ENCODE peak calls at places on chromosome 12, in seven cellular contexts. G is mesendoderm, Q is IMR-90, J is neuronal stem cell, D is trophoblast cell, C is mesenchymal stem cell, W is H1. E is an unnamed sample.

GRCh38 chr12:120843472-120843871 is 60.7 kb downstream of the SPPL3 start:
- DNase-seq in G (no peak), Q (no peak), J (no peak), D (no peak), C (no peak), W (no peak), E (no peak)

GRCh38 chr12:49671051-49671765 is 36.0 kb downstream of the FMNL3 start:
- DNase-seq in G (no peak), Q (no peak), J (no peak), D (no peak), C (no peak), W (no peak), E (no peak)

GRCh38 chr12:45122776-45123380 is 72.0 kb upstream of the DBX2 start:
- DNase-seq in G (peak), Q (peak), J (peak), D (no peak), C (peak), W (no peak), E (no peak)

GRCh38 chr12:22286569-22286968 is 47.9 kb downstream of the ST8SIA1 start:
- DNase-seq in G (no peak), Q (peak), J (no peak), D (no peak), C (peak), W (no peak), E (no peak)

GRCh38 chr12:79451988-79452387 is 238.8 kb downstream of the PAWR start:
- DNase-seq in G (peak), Q (peak), J (no peak), D (peak), C (peak), W (no peak), E (no peak)

GRCh38 chr12:114673169-114673833 is 10.7 kb downstream of the TBX3 start:
- DNase-seq in G (peak), Q (peak), J (peak), D (no peak), C (peak), W (peak), E (peak)

GRCh38 chr12:120292411-120292660 is 633 bp upstream of the RNU4-2 start:
- DNase-seq in G (no peak), Q (no peak), J (no peak), D (no peak), C (no peak), W (no peak), E (no peak)

GRCh38 chr12:63294327-63294632 is 143.3 kb upstream of the AVPR1A start:
- DNase-seq in G (peak), Q (peak), J (no peak), D (peak), C (peak), W (no peak), E (no peak)

GRCh38 chr12:45671254-45671653 is 58.3 kb upstream of the ARID2 start:
- DNase-seq in G (no peak), Q (peak), J (no peak), D (no peak), C (peak), W (no peak), E (no peak)

GRCh38 chr12:10716704-10717315 is 6.3 kb downstream of the YBX3 start:
- DNase-seq in G (peak), Q (peak), J (no peak), D (peak), C (peak), W (no peak), E (peak)

GRCh38 chr12:50220357-50221061 is 53.3 kb upstream of the CERS5 start:
- DNase-seq in G (peak), Q (peak), J (no peak), D (peak), C (peak), W (no peak), E (no peak)

GRCh38 chr12:120399531-120399930 is 30.6 kb upstream of the MSI1 start:
- DNase-seq in G (no peak), Q (peak), J (no peak), D (no peak), C (peak), W (no peak), E (no peak)

GRCh38 chr12:109489016-109489954 is 11.9 kb downstream of the UBE3B start:
- DNase-seq in G (no peak), Q (no peak), J (no peak), D (peak), C (no peak), W (no peak), E (no peak)

GRCh38 chr12:69915964-69916363 is 90.9 kb downstream of the MYRFL start:
- DNase-seq in G (no peak), Q (no peak), J (no peak), D (no peak), C (no peak), W (no peak), E (no peak)

GRCh38 chr12:12477532-12477890 is 85.2 kb downstream of the DUSP16 start:
- DNase-seq in G (no peak), Q (no peak), J (no peak), D (no peak), C (no peak), W (no peak), E (no peak)

GRCh38 chr12:12474931-12475485 is 87.7 kb downstream of the DUSP16 start:
- DNase-seq in G (no peak), Q (peak), J (no peak), D (no peak), C (no peak), W (peak), E (no peak)

GRCh38 chr12:12474471-12474928 is 88.2 kb downstream of the DUSP16 start:
- DNase-seq in G (no peak), Q (no peak), J (no peak), D (no peak), C (no peak), W (peak), E (no peak)

GRCh38 chr12:12480074-12480473 is 82.6 kb downstream of the DUSP16 start:
- DNase-seq in G (no peak), Q (no peak), J (no peak), D (no peak), C (no peak), W (no peak), E (no peak)

DNA sequence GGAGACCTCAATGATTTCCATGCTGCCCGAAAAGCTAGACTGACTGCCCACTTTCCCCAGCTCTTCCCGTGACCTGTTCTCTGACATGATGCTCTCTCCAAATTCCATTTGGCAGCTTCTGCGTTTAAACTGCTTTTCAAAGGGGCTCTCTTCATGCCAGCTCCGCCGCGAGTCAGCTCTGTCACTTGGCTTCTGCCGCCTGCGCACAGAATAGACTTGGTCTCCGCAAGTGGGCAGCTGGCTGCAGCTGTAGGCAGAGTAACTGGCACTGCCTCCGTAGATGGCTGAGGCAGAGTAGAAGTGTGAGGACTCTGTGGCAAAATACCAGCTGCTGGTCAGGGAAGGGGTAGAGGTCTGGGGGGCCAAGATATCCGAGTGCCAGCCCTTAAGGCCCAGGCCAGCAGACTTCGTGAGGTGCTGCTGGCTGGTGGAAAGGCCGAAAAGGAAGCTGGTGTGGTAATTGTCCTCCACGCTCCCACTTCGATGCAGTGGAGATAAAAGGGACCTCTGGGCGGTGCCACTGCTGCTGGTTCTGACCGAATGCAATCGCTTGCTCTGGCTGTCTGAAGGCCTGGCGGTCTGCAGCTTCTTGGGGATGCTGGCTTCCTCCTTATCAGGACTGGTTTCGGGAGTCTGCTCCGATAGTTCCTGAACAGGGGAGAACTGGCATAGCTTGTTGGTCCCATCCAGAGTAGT is 85.7 kb downstream of the DUSP16 start:
- DNase-seq in G (no peak), Q (no peak), J (no peak), D (no peak), C (no peak), W (peak), E (no peak)
- H2AK5ac ChIP-seq in G (no peak), Q (no peak), J (no peak), D (no peak), C (no peak), W (no peak), E (no peak)

GRCh38 chr12:124640096-124640495 is 72.7 kb upstream of the NCOR2 start:
- DNase-seq in G (no peak), Q (peak), J (no peak), D (no peak), C (peak), W (no peak), E (no peak)
- H2BK120ac ChIP-seq in G (no peak), Q (peak), J (no peak), D (no peak), C (no peak), W (no peak), E (no peak)

GRCh38 chr12:26546535-26547314 is 286.3 kb downstream of the ITPR2 start:
- DNase-seq in G (no peak), Q (no peak), J (no peak), D (no peak), C (no peak), W (no peak), E (no peak)
- H2AK5ac ChIP-seq in G (no peak), Q (no peak), J (no peak), D (no peak), C (no peak), W (no peak), E (no peak)

GRCh38 chr12:66629138-66629880 is 49.6 kb downstream of the GRIP1 start:
- DNase-seq in G (no peak), Q (no peak), J (no peak), D (no peak), C (no peak), W (no peak), E (no peak)
- H2BK120ac ChIP-seq in G (no peak), Q (no peak), J (no peak), D (no peak), C (no peak), W (no peak), E (no peak)

GRCh38 chr12:71727958-71728357 is 26.7 kb upstream of the RAB21 start:
- DNase-seq in G (no peak), Q (no peak), J (no peak), D (no peak), C (no peak), W (no peak), E (no peak)
- H2AK5ac ChIP-seq in G (no peak), Q (no peak), J (no peak), D (no peak), C (no peak), W (no peak), E (no peak)

GRCh38 chr12:132841151-132841550 is 12.5 kb upstream of the GOLGA3 start:
- DNase-seq in G (no peak), Q (no peak), J (no peak), D (no peak), C (no peak), W (no peak), E (no peak)

GRCh38 chr12:132839558-132840235 is 11.0 kb upstream of the GOLGA3 start:
- DNase-seq in G (no peak), Q (no peak), J (no peak), D (no peak), C (no peak), W (no peak), E (no peak)

GRCh38 chr12:132840536-132840935 is 11.9 kb upstream of the GOLGA3 start:
- DNase-seq in G (no peak), Q (no peak), J (no peak), D (no peak), C (no peak), W (no peak), E (no peak)

GRCh38 chr12:132838464-132839080 is 9.9 kb upstream of the GOLGA3 start:
- DNase-seq in G (no peak), Q (no peak), J (no peak), D (no peak), C (no peak), W (no peak), E (no peak)

DNA sequence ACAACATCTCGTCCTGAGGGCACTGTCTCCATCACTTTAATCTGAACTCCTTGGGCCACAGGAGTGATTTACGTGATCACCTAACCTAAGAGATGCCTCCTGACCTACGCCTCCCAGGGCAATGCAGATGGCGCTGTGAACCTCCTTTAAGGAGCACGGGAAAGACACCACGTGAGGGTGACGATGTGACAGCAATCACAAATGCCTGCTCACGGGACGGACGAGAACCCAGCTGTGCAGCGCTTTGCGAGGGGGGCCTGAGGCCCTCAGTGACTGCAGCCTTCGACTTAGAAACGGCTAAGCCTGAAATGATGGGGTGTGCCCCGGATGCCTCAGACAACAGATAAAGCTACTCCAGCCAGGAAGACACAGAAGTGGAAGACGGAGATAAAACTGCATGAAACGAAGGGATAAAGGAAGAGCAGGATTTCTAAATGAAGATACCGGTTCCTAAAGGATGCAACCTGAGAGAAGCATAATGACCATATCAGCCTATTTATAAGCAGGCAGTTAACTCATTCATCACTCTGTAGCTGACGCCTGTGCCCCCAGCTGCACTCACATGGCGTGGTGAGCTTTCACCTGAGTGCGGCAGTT is 13.9 kb upstream of the GOLGA3 start:
- DNase-seq in G (no peak), Q (no peak), J (no peak), D (no peak), C (no peak), W (no peak), E (no peak)
- H2BK120ac ChIP-seq in G (no peak), Q (no peak), J (no peak), D (no peak), C (no peak), W (no peak), E (no peak)